ENCODE peak calls at places on chromosome 6, in seven cellular contexts. T is neural crest cell, Z is mucosa of descending colon, M is progenitor cell of endocrine pancreas, L is lower leg skin, D is GM12865, Y is Panc1. A is an unnamed sample.

GRCh38 chr6:22928775-22929174 is 359.4 kb downstream of the HDGFL1 start:
- DNase-seq in T (no peak), Z (no peak), M (no peak), L (no peak), D (no peak), Y (no peak), A (no peak)

GRCh38 chr6:148747145-148747492 is 289 bp downstream of the UST start:
- DNase-seq in T (no peak), Z (peak), M (peak), L (peak), D (no peak), Y (no peak), A (peak)

GRCh38 chr6:90459225-90459758 is 127.6 kb downstream of the MAP3K7 start:
- DNase-seq in T (no peak), Z (no peak), M (no peak), L (no peak), D (no peak), Y (no peak), A (no peak)

GRCh38 chr6:36029464-36029863 is 1.9 kb downstream of the MAPK14 start:
- DNase-seq in T (no peak), Z (no peak), M (no peak), L (no peak), D (no peak), Y (no peak), A (no peak)

GRCh38 chr6:167796668-167797031 is 30.1 kb upstream of the AFDN start:
- DNase-seq in T (no peak), Z (peak), M (no peak), L (no peak), D (no peak), Y (no peak), A (peak)

GRCh38 chr6:29728173-29728879 is 5.1 kb downstream of the HLA-F start:
- DNase-seq in T (no peak), Z (no peak), M (no peak), L (peak), D (no peak), Y (no peak), A (no peak)

GRCh38 chr6:25410102-25410501 is 130.9 kb downstream of the CARMIL1 start:
- DNase-seq in T (no peak), Z (no peak), M (no peak), L (no peak), D (no peak), Y (no peak), A (no peak)

GRCh38 chr6:97850458-97851218 is 567.6 kb upstream of the MMS22L start:
- DNase-seq in T (no peak), Z (no peak), M (no peak), L (no peak), D (no peak), Y (no peak), A (no peak)

GRCh38 chr6:112054520-112055160 is 736 bp downstream of the CCN6 start:
- DNase-seq in T (no peak), Z (no peak), M (no peak), L (no peak), D (no peak), Y (no peak), A (no peak)

GRCh38 chr6:150891886-150892485 is 26.5 kb downstream of the MTHFD1L start:
- DNase-seq in T (peak), Z (peak), M (peak), L (peak), D (peak), Y (peak), A (no peak)

GRCh38 chr6:133456934-133457333 is 215.8 kb downstream of the EYA4 start:
- DNase-seq in T (no peak), Z (no peak), M (no peak), L (no peak), D (no peak), Y (no peak), A (no peak)

GRCh38 chr6:44898296-44898930 is 429.7 kb upstream of the RUNX2 start:
- DNase-seq in T (no peak), Z (no peak), M (no peak), L (no peak), D (no peak), Y (no peak), A (no peak)

GRCh38 chr6:161128680-161129196 is 137.2 kb downstream of the MAP3K4 start:
- DNase-seq in T (no peak), Z (no peak), M (no peak), L (no peak), D (no peak), Y (peak), A (no peak)

GRCh38 chr6:122107256-122107655 is 292.2 kb upstream of the HSF2 start:
- DNase-seq in T (no peak), Z (no peak), M (no peak), L (no peak), D (no peak), Y (no peak), A (no peak)

GRCh38 chr6:29141606-29142005 is 29.1 kb upstream of the OR2J2 start:
- DNase-seq in T (no peak), Z (no peak), M (no peak), L (no peak), D (no peak), Y (no peak), A (no peak)

GRCh38 chr6:70758883-70759282 is 91.2 kb downstream of the SMAP1 start:
- DNase-seq in T (no peak), Z (no peak), M (no peak), L (no peak), D (no peak), Y (no peak), A (no peak)

GRCh38 chr6:16130932-16131387 is 2.1 kb downstream of the MYLIP start:
- DNase-seq in T (no peak), Z (peak), M (no peak), L (no peak), D (peak), Y (no peak), A (no peak)

GRCh38 chr6:137341721-137342195 is 122.6 kb upstream of the IFNGR1 start:
- DNase-seq in T (no peak), Z (peak), M (no peak), L (no peak), D (peak), Y (no peak), A (no peak)
- TF ChIP-seq CTCF in T (no peak), Z (no peak), M (no peak), L (no peak), D (peak), Y (peak), A (peak)

GRCh38 chr6:53294095-53294494 is 54.7 kb downstream of the ELOVL5 start:
- DNase-seq in T (peak), Z (no peak), M (peak), L (no peak), D (no peak), Y (no peak), A (no peak)

GRCh38 chr6:53294611-53295010 is 54.1 kb downstream of the ELOVL5 start:
- DNase-seq in T (no peak), Z (no peak), M (no peak), L (no peak), D (no peak), Y (no peak), A (no peak)

GRCh38 chr6:53299331-53299835 is 49.4 kb downstream of the ELOVL5 start:
- DNase-seq in T (no peak), Z (no peak), M (no peak), L (no peak), D (no peak), Y (no peak), A (no peak)

GRCh38 chr6:53295176-53295575 is 53.6 kb downstream of the ELOVL5 start:
- DNase-seq in T (no peak), Z (no peak), M (no peak), L (no peak), D (no peak), Y (no peak), A (no peak)

GRCh38 chr6:53297004-53297403 is 51.7 kb downstream of the ELOVL5 start:
- DNase-seq in T (no peak), Z (no peak), M (no peak), L (no peak), D (no peak), Y (no peak), A (no peak)
- TF ChIP-seq CTCF in T (no peak), Z (no peak), M (no peak), L (no peak), D (no peak), Y (no peak), A (no peak)

DNA sequence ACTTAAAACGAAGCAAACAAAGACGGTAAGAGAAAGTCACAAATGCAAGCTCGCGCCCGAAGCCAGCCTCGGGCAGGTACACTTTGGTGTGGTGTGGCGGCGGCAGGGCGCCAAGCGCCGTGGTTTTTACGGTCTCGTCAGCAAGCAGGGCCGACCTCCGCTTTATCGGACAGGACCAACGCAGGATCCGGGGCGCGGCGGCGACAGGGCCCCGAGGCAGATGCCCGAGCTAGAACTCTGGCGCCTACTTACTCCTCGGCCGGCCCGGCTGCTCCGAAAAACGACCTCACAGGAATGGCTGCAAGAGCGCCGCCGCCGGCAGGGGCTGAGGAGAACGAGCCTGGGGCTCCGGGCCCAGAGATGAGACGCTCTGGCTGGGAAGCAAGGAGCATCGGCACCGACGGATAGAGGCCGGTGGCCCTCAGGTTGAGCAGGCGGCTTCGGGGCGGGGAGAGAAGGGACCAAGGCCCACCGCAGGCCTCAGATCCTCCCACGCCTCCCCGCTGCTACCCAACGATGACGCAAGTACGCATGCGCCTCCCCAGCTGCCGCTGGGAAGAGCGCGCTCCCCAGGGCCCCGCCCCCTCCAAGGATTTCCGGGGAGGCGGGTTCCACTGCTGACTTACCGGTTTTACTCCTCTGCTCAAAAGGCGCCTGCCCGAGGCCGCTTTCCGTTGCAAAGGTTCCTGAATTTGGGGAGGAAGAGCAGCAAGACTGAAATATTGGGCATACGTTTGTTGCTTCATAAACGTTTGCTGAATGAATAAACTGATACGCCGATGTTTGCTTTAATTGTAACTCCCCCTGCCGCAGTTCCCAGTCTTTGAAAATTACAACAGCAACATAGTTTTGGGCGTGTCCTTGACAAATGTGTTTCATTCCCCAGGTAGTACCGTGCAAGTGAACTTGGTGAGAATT is 60.5 kb downstream of the FAM217A start:
- DNase-seq in T (peak), Z (peak), M (peak), L (peak), D (peak), Y (peak), A (peak)
- TF ChIP-seq CTCF in T (peak), Z (no peak), M (peak), L (no peak), D (peak), Y (peak), A (peak)

GRCh38 chr6:37650071-37650481 is 47.6 kb downstream of the MDGA1 start:
- DNase-seq in T (no peak), Z (peak), M (peak), L (no peak), D (peak), Y (no peak), A (no peak)
- TF ChIP-seq CTCF in T (peak), Z (no peak), M (peak), L (no peak), D (peak), Y (no peak), A (no peak)

DNA sequence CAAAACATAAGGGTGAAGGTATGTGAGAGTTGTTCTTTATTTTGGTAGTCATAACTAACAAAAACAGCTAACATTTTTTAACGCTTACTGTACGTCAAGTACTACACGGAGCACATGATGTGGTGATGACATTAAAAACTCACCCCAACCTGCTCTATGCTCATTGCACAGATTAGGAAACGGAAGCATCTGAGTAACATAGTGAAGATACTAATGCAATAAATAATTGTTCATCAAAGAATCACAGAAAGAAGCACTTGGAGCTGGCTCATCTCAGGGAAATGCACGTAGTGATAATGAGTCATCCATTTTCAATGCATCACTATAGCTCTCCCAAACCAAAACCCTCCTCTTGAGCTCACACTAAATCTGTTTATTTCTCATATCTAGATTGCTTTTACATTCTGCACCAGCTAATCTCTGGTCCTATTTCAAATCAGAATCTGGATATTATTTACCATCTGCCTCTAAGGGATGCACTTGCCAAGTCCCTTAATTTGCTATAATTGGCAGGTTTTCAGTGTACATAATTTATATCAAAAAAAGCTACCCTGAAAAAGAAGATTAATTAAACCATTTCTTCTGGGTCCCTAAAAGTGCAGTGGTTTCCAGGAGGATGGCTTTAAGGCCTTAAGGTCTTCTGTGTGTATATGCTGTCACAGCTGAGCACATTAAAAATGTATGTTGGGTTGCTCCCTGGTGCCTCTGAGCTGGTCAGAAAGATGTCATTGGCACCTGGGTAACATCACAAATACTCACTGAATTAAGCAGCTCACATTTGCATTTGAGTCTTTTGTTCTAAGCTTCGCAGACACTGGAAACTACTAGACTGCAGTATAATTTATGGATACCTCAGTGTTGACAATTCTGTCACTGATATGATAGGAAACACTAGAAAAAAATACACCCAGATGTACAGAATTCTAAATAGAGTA is 677.3 kb upstream of the CITED2 start:
- DNase-seq in T (no peak), Z (no peak), M (no peak), L (no peak), D (no peak), Y (no peak), A (no peak)
- TF ChIP-seq CTCF in T (no peak), Z (no peak), M (no peak), L (no peak), D (no peak), Y (no peak), A (no peak)

A was measured in spleen.